ENCODE peak calls at places on chromosomes 3 and 15, in ten cellular contexts. N is HCT116; Q is BE2C; H is uterus; G is heart left ventricle; K is tibial artery; E is adrenal gland; A is body of pancreas; B is mammary epithelial cell; O is CD8-positive, alpha-beta T cell. S is an unnamed sample.

GRCh38 chr3:138598534-138598933 is 4.5 kb upstream of the CEP70 start:
- DNase-seq in G (no peak), B (no peak), Q (no peak), N (no peak), H (no peak), A (no peak), O (no peak), K (no peak), E (no peak), S (no peak)

GRCh38 chr3:51544011-51544775 is 5.7 kb downstream of the RAD54L2 start:
- DNase-seq in N (no peak), H (no peak), A (no peak), G (no peak), K (no peak), B (no peak), Q (no peak), E (no peak), O (no peak), S (no peak)

GRCh38 chr3:13772885-13773745 is 106.8 kb downstream of the WNT7A start:
- DNase-seq in N (no peak), K (no peak), G (no peak), A (no peak), H (no peak), O (no peak), B (no peak), E (no peak), Q (no peak), S (no peak)

GRCh38 chr3:124203292-124203691 is 211.4 kb upstream of the ROPN1 start:
- DNase-seq in E (no peak), B (no peak), A (no peak), Q (peak; percentile 71), H (no peak), O (no peak), N (no peak), K (no peak), G (no peak), S (no peak)

GRCh38 chr3:106176734-106177133 is 307.9 kb upstream of the CBLB start:
- DNase-seq in K (no peak), E (no peak), H (no peak), Q (no peak), G (no peak), A (no peak), N (no peak), B (no peak), O (peak; percentile 61), S (no peak)

GRCh38 chr3:170346481-170347125 is 10.9 kb upstream of the SKIL start:
- DNase-seq in N (no peak), O (no peak), E (no peak), G (no peak), A (no peak), Q (no peak), H (no peak), K (no peak), B (peak; percentile 60), S (no peak)

GRCh38 chr3:171286580-171287249 is 173.5 kb downstream of the TNIK start:
- DNase-seq in G (no peak), O (no peak), B (peak; percentile 87), H (no peak), E (no peak), Q (no peak), N (no peak), A (no peak), K (no peak), S (no peak)

GRCh38 chr3:187019542-187020072 is 89.3 kb downstream of the ST6GAL1 start:
- DNase-seq in K (no peak), O (peak; percentile 46), B (no peak), A (no peak), G (no peak), Q (no peak), N (no peak), H (no peak), E (no peak), S (no peak)

GRCh38 chr3:126927846-126928245 is 55.1 kb upstream of the PLXNA1 start:
- DNase-seq in B (no peak), N (no peak), E (no peak), A (no peak), Q (peak; percentile 31), O (no peak), K (peak; percentile 11), G (no peak), H (no peak), S (no peak)

GRCh38 chr15:90871097-90871715 is 2.8 kb downstream of the FURIN start:
- DNase-seq in O (peak; percentile 73), B (no peak), E (peak; percentile 43), K (no peak), A (peak; percentile 39), N (no peak), G (no peak), H (peak; percentile 31), Q (peak; percentile 43), S (peak; percentile 76)

GRCh38 chr3:86087160-86087871 is 903.6 kb downstream of the VGLL3 start:
- DNase-seq in G (no peak), H (no peak), O (no peak), K (no peak), N (no peak), E (no peak), A (no peak), Q (no peak), B (no peak), S (no peak)

GRCh38 chr3:185763347-185764010 is 61.4 kb downstream of the IGF2BP2 start:
- DNase-seq in G (no peak), K (no peak), E (no peak), H (no peak), O (no peak), A (no peak), Q (no peak), N (no peak), B (no peak), S (no peak)
- H3K4me1 ChIP-seq in G (peaks cover 3% of the 10 kb centered on the region), K (peaks cover 21% of the 10 kb centered on the region), E (peaks cover 66% of the 10 kb centered on the region), H (peaks cover 3% of the 10 kb centered on the region), O (no peaks in the 10 kb centered on the region), A (peaks cover 16% of the 10 kb centered on the region), Q (no peaks in the 10 kb centered on the region), N (peaks cover 45% of the 10 kb centered on the region), B (peaks cover 66% of the 10 kb centered on the region), S (peaks cover 36% of the 10 kb centered on the region)

DNA sequence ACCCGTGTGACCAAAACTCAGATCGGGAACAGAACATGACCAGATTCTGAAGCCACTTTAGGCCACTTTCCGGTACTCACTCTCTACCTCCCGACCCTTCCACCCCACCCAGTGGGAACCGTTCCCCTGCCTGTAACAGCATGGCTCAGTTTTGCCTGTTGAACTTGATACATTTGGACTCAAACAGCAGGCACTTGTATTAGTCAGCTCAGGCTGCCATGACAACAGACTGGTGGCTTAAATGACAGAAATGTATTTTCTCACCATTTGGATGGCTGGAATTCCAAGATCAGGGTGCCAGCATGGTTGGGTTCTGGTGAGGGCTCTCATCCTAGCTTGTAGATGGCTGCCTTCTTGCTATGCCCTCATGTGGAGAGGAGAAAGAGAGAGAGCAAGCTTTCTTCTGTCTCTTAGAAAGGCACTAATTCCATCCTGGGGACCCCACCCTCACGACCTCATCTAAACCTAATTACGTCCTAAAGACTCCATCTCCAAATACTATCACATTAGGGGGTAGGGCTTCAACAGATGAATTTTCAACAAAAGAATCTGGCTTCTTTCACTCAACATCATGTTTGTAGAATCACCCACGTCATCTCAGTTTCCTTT is 9.3 kb upstream of the SSUH2 start:
- DNase-seq in E (no peak), N (no peak), G (no peak), A (no peak), H (no peak), B (no peak), K (no peak), O (no peak), Q (no peak), S (no peak)
- TF ChIP-seq CTCF in E (no peak), N (no peak), G (no peak), A (no peak), H (no peak), B (no peak), K (no peak), O (no peak), Q (no peak), S (no peak)

DNA sequence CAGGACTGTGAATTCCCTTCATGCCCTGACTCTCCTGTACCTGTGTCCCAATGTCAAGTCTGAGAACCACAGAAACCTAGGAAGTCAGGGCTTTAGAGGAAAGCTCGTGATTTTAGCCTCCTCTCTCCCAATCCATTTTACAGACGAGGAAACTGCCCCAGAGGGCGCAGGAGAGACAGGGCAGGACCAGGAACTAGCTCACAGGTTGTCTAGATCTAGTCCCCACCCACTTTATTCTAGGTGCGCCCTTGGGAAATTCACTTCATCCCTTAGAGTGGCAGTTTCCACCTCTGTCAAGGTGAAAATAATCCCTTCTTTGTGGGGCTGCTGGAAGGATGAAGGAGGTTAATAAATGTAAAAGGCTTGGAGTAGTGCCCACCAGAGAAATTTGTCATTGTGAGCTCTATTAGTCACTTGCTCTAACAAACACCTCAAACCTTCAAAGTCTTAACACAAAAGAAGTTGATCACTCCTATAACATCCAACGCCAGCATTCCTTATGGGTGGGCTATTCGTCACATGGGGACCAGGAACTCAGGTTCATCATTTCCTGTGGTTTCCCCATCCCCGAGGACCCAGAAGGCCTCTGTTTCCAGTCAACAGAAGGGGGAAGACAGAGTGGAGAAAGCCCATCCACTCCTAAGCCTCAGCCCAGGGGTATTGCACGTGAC is 282.3 kb downstream of the XXYLT1 start:
- DNase-seq in Q (no peak), K (no peak), G (no peak), O (peak; percentile 27), H (no peak), N (no peak), A (no peak), E (no peak), B (no peak), S (no peak)
- H3K4me3 ChIP-seq in Q (no peak overlapping the region), K (no peak overlapping the region), G (no peak overlapping the region), O (no peak overlapping the region), H (no peak overlapping the region), N (no peak overlapping the region), A (no peak overlapping the region), E (no peak overlapping the region), B (no peak overlapping the region), S (no peak overlapping the region)

GRCh38 chr15:97959738-97960363 is 652 bp upstream of the ARRDC4 start:
- DNase-seq in O (no peak), B (no peak), A (no peak), Q (no peak), H (no peak), E (no peak), N (peak; percentile 15), K (no peak), G (no peak), S (no peak)

GRCh38 chr15:97961067-97961954 is 808 bp downstream of the ARRDC4 start:
- DNase-seq in B (peak; percentile 40), A (peak; percentile 65), O (peak; percentile 50), E (peak; percentile 70), G (peak; percentile 63), H (peak; percentile 59), Q (peak; percentile 30), N (peak; percentile 1), K (peak; percentile 37), S (peak; percentile 81)

GRCh38 chr15:97960364-97961066 is at the start of gene ARRDC4:
- DNase-seq in O (peak; percentile 94), K (peak; percentile 100), Q (peak; percentile 100), E (peak; percentile 100), H (peak; percentile 100), B (peak; percentile 100), A (peak; percentile 100), G (peak; percentile 100), N (peak; percentile 99), S (peak; percentile 100)

GRCh38 chr15:97963779-97964178 is 3.3 kb downstream of the ARRDC4 start:
- DNase-seq in B (no peak), E (no peak), A (no peak), Q (no peak), N (no peak), H (no peak), O (no peak), K (no peak), G (no peak), S (no peak)

DNA sequence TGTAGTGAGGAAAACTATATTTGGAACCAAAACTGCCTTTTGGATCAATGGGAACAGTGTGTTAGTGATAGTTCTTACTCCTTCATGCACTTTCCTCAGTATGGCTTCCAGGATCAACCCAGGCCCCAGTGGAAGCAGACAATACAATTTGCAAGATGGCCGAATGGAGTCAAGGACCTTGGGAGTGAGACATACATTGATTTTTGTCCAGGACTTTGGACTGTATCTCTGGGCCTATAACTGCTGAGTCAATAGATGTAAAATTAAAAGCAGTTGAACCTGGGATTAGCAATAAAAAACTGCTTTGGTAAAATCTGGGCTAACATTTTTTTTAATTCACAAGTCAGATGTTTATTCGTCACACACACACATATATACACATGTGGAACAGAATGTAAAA is 1.8 kb downstream of the ARRDC4 start:
- DNase-seq in O (no peak), E (no peak), Q (no peak), A (no peak), B (no peak), N (no peak), K (no peak), G (no peak), H (no peak), S (no peak)
- H3K4me1 ChIP-seq in O (peaks cover 13% of the 10 kb centered on the region), E (peaks cover 47% of the 10 kb centered on the region), Q (peaks cover 4% of the 10 kb centered on the region), A (peaks cover 43% of the 10 kb centered on the region), B (peaks cover 8% of the 10 kb centered on the region), N (peaks cover 17% of the 10 kb centered on the region), K (peaks cover 40% of the 10 kb centered on the region), G (no peaks in the 10 kb centered on the region), H (peaks cover 18% of the 10 kb centered on the region), S (peaks cover 11% of the 10 kb centered on the region)